ENCODE peak calls at places on chromosome 17, in nine cellular contexts. W is transverse colon, L is HCT116, U is GM23338, M is breast epithelium, H is GM12891, X is prostate gland, T is upper lobe of left lung, S is Panc1. K is an unnamed sample.

GRCh38 chr17:81403671-81404534 is 8.6 kb downstream of the BAHCC1 start:
- DNase-seq in L (no peak), U (no peak), S (no peak), X (no peak), T (peak), M (no peak), H (no peak), W (no peak), K (no peak)

GRCh38 chr17:81712468-81713003 is 452 bp downstream of the SLC25A10 start:
- DNase-seq in U (no peak), H (peak), S (no peak), L (no peak), X (peak), M (no peak), W (peak), T (no peak), K (no peak)

GRCh38 chr17:9839433-9839832 is 13.7 kb downstream of the GLP2R start:
- DNase-seq in S (no peak), W (no peak), M (no peak), U (peak), X (no peak), H (no peak), L (no peak), T (no peak), K (no peak)

GRCh38 chr17:64357191-64357981 is 33.3 kb downstream of the PECAM1 start:
- DNase-seq in S (no peak), H (no peak), X (no peak), U (peak), W (peak), M (peak), T (no peak), L (no peak), K (peak)

GRCh38 chr17:4557626-4558310 is 2.6 kb upstream of the MYBBP1A start:
- DNase-seq in S (no peak), T (no peak), L (no peak), X (no peak), W (no peak), M (no peak), H (no peak), U (no peak), K (no peak)

GRCh38 chr17:51351890-51352289 is 91.5 kb downstream of the UTP18 start:
- DNase-seq in L (no peak), M (no peak), T (no peak), U (no peak), W (no peak), X (peak), S (no peak), H (no peak), K (no peak)

GRCh38 chr17:72244942-72245341 is 124.1 kb downstream of the SOX9 start:
- DNase-seq in H (no peak), T (no peak), M (no peak), W (no peak), X (no peak), U (no peak), L (no peak), S (no peak), K (no peak)

GRCh38 chr17:27586203-27586701 is 44.7 kb upstream of the LGALS9 start:
- DNase-seq in L (no peak), T (no peak), U (no peak), M (no peak), S (no peak), W (no peak), X (no peak), H (no peak), K (no peak)

GRCh38 chr17:57911021-57911420 is 44.2 kb downstream of the CUEDC1 start:
- DNase-seq in U (no peak), T (no peak), W (no peak), H (no peak), S (no peak), M (no peak), X (no peak), L (no peak), K (no peak)

GRCh38 chr17:63659850-63660249 is 37.6 kb downstream of the MAP3K3 start:
- DNase-seq in T (no peak), U (no peak), H (no peak), L (no peak), W (no peak), M (no peak), X (peak), S (no peak), K (no peak)

GRCh38 chr17:4465786-4466185 is 32.0 kb downstream of the SPNS3 start:
- DNase-seq in U (no peak), S (no peak), T (no peak), H (no peak), M (no peak), X (no peak), L (no peak), W (no peak), K (no peak)

GRCh38 chr17:47629826-47630225 is 19.9 kb upstream of the KPNB1 start:
- DNase-seq in S (no peak), T (no peak), H (no peak), U (no peak), M (no peak), X (no peak), L (no peak), W (no peak), K (no peak)

GRCh38 chr17:79572136-79572915 is 38.5 kb downstream of the RBFOX3 start:
- DNase-seq in L (no peak), U (no peak), W (no peak), T (no peak), M (no peak), S (no peak), H (no peak), X (no peak), K (no peak)

GRCh38 chr17:3904486-3904885 is 11.6 kb upstream of the CAMKK1 start:
- DNase-seq in H (no peak), W (no peak), S (no peak), L (no peak), U (peak), T (no peak), X (no peak), M (no peak), K (no peak)

GRCh38 chr17:82697808-82698064 is 762 bp downstream of the RAB40B start:
- DNase-seq in W (no peak), X (no peak), L (no peak), U (no peak), S (no peak), H (no peak), T (no peak), M (no peak), K (no peak)

GRCh38 chr17:63700528-63701441 is 860 bp upstream of the LIMD2 start:
- DNase-seq in M (no peak), H (peak), U (peak), X (no peak), L (no peak), S (no peak), T (peak), W (peak), K (peak)

GRCh38 chr17:64622931-64623654 is 39.0 kb downstream of the SMURF2 start:
- DNase-seq in M (no peak), U (no peak), T (no peak), H (no peak), S (peak), X (no peak), W (no peak), L (peak), K (no peak)

GRCh38 chr17:80861360-80861861 is 130.2 kb upstream of the CHMP6 start:
- DNase-seq in U (no peak), M (no peak), W (peak), H (no peak), L (no peak), T (no peak), S (no peak), X (no peak), K (no peak)

GRCh38 chr17:42655528-42655927 is 3.6 kb upstream of the TUBG2 start:
- DNase-seq in L (no peak), U (no peak), X (no peak), M (no peak), W (no peak), T (no peak), S (no peak), H (no peak), K (no peak)

GRCh38 chr17:19017804-19018599 is 13.4 kb upstream of the FAM83G start:
- DNase-seq in M (no peak), W (peak), U (no peak), H (no peak), S (no peak), X (no peak), L (no peak), T (no peak), K (no peak)

GRCh38 chr17:65489413-65490170 is 71.9 kb downstream of the AXIN2 start:
- DNase-seq in M (no peak), H (no peak), L (no peak), S (no peak), W (no peak), U (no peak), T (no peak), X (no peak), K (peak)

GRCh38 chr17:12591336-12591735 is 74.4 kb upstream of the MYOCD start:
- DNase-seq in X (no peak), U (peak), S (no peak), L (no peak), W (no peak), T (no peak), M (no peak), H (no peak), K (no peak)

GRCh38 chr17:58630883-58631522 is 60.8 kb downstream of the TEX14 start:
- DNase-seq in U (peak), S (no peak), T (no peak), W (peak), L (peak), X (peak), H (no peak), M (peak), K (no peak)

GRCh38 chr17:50147841-50148225 is 2.6 kb downstream of the PPP1R9B start:
- DNase-seq in M (no peak), S (no peak), W (peak), X (no peak), T (no peak), U (no peak), L (no peak), H (no peak), K (no peak)

GRCh38 chr17:77064608-77065007 is 76.2 kb upstream of the SEC14L1 start:
- DNase-seq in U (no peak), S (no peak), X (no peak), L (no peak), T (no peak), W (no peak), M (no peak), H (no peak), K (no peak)

GRCh38 chr17:4872786-4873185 is 26.6 kb upstream of the C17orf107 start:
- DNase-seq in W (no peak), T (no peak), X (no peak), U (no peak), L (no peak), M (no peak), S (no peak), H (no peak), K (no peak)

GRCh38 chr17:5758651-5759050 is 174.3 kb upstream of the NLRP1 start:
- DNase-seq in W (no peak), T (no peak), U (peak), L (peak), M (no peak), S (no peak), X (no peak), H (no peak), K (no peak)

GRCh38 chr17:68378202-68379149 is 78.8 kb downstream of the WIPI1 start:
- DNase-seq in H (no peak), M (peak), W (peak), U (peak), L (peak), X (peak), T (peak), S (no peak), K (peak)

GRCh38 chr17:49997773-49998703 is 3.0 kb upstream of the DLX3 start:
- DNase-seq in X (peak), U (peak), T (peak), L (peak), M (peak), H (peak), S (peak), W (peak), K (peak)

GRCh38 chr17:37294888-37295287 is 80.9 kb upstream of the C17orf78 start:
- DNase-seq in U (peak), X (no peak), T (no peak), S (no peak), H (no peak), L (no peak), M (no peak), W (no peak), K (no peak)

GRCh38 chr17:9676742-9677387 is 31.5 kb downstream of the USP43 start:
- DNase-seq in U (no peak), L (peak), W (no peak), S (peak), X (no peak), M (no peak), H (no peak), T (no peak), K (no peak)

GRCh38 chr17:50882851-50883250 is 16.7 kb upstream of the TOB1 start:
- DNase-seq in H (no peak), W (no peak), S (no peak), L (peak), M (no peak), X (no peak), U (no peak), T (no peak), K (no peak)

GRCh38 chr17:66032082-66032712 is 159.7 kb downstream of the CEP112 start:
- DNase-seq in L (no peak), T (no peak), S (no peak), H (no peak), W (no peak), U (no peak), M (no peak), X (no peak), K (no peak)

GRCh38 chr17:41437769-41438168 is 3.0 kb downstream of the KRT38 start:
- DNase-seq in S (no peak), T (no peak), M (no peak), L (no peak), H (no peak), U (no peak), W (no peak), X (no peak), K (no peak)

GRCh38 chr17:59769891-59770290 is 62.4 kb downstream of the VMP1 start:
- DNase-seq in L (no peak), W (no peak), T (no peak), S (no peak), U (no peak), H (no peak), M (no peak), X (no peak), K (no peak)

GRCh38 chr17:13030459-13031305 is 12.9 kb upstream of the ELAC2 start:
- DNase-seq in X (no peak), S (no peak), U (peak), W (peak), H (peak), L (no peak), T (no peak), M (no peak), K (no peak)

GRCh38 chr17:74769266-74769855 is 6.8 kb downstream of the NAT9 start:
- DNase-seq in U (no peak), L (no peak), W (no peak), T (no peak), M (no peak), X (no peak), H (no peak), S (no peak), K (no peak)

GRCh38 chr17:74770498-74771318 is 5.4 kb downstream of the NAT9 start:
- DNase-seq in T (peak), U (peak), M (peak), X (peak), W (peak), H (peak), L (peak), S (no peak), K (no peak)

GRCh38 chr17:74768763-74769114 is 7.4 kb downstream of the NAT9 start:
- DNase-seq in T (no peak), W (no peak), H (no peak), M (no peak), U (no peak), L (no peak), X (no peak), S (no peak), K (no peak)

GRCh38 chr17:74771319-74771914 is 4.7 kb downstream of the NAT9 start:
- DNase-seq in S (no peak), X (no peak), L (no peak), T (no peak), H (no peak), M (no peak), W (no peak), U (no peak), K (no peak)

DNA sequence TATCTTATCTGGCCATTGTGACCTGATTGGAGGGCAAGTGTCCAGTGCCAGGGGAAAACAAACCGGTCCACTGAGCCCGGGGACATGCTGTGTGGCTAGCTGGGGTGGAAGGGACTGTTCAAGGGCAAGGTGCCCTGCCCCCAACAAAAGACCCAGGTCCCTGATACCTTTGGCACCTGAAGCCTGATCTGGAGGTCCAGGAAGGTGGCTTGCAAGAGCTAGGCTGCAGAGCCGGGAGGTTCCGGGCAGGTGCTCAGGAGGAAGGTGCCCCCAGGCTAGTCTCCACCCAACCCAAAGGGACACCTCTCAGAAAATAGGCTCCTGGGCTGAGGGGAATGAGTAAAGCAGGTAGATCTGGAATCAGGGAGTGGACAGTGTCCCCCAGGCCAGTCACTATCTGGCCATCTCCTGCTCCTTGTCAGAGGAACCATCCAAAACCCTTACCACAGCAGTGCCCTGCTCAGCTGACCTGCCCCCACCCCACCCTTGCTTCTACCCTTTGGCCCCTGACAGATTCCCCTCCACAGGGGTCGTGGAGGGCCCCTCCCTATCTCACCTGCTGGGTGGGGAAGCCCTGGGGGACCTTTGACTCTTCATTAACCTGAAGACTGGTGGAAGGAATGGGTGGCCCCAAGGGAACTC is 6.2 kb downstream of the NAT9 start:
- DNase-seq in W (no peak), L (no peak), U (no peak), M (no peak), T (no peak), S (no peak), X (no peak), H (no peak), K (no peak)
- TF ChIP-seq POLR2AphosphoS5 in W (no peak), L (no peak), U (no peak), M (no peak), T (no peak), S (peak), X (no peak), H (peak), K (no peak)

GRCh38 chr17:36195474-36196098 is 972 bp downstream of the CCL3L1 start:
- DNase-seq in H (no peak), L (no peak), W (no peak), U (peak), M (no peak), S (no peak), X (no peak), T (no peak), K (no peak)
- TF ChIP-seq POLR2AphosphoS5 in H (no peak), L (no peak), W (no peak), U (no peak), M (no peak), S (no peak), X (no peak), T (no peak), K (no peak)

DNA sequence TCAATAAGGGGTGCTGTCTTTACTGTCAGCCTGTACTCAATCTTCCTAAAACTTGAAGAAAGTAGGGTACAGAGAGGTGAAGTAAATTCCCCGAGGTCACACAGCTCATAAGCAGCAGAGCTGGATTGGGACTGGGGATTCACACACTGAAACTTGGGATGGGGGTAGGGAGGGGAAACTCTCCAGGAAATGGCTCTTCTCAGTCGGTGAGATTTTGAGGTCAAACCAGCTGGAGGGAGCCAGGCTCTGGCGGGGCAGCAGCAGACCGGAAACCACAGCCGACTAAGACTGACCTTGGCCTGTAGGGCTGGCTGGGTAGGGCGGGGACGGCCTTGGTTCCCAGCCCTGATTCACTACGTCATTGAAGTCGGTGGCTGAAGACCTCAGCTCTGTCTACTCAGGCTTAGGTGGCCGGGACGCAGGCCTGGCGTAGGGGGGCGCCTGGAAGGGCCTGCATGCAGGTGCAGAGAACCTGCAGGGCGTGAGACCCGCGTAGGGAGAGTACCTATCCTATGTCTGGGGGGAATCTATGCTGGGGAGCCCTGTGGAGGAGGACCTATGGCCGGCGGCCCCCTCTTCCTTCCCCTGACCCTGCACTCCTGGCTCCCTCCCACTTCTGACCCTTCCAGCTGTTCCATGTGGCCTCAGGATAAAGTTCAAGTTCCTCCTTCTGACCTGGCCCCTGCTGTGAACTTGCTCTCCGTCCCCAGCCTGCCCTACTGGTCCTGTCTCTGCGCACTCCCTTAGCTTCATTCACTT is 11.8 kb upstream of the SLC4A1 start:
- DNase-seq in U (peak), X (peak), H (no peak), W (peak), M (peak), L (no peak), T (peak), S (peak), K (peak)
- TF ChIP-seq POLR2AphosphoS5 in U (no peak), X (no peak), H (no peak), W (no peak), M (no peak), L (no peak), T (peak), S (no peak), K (no peak)

DNA sequence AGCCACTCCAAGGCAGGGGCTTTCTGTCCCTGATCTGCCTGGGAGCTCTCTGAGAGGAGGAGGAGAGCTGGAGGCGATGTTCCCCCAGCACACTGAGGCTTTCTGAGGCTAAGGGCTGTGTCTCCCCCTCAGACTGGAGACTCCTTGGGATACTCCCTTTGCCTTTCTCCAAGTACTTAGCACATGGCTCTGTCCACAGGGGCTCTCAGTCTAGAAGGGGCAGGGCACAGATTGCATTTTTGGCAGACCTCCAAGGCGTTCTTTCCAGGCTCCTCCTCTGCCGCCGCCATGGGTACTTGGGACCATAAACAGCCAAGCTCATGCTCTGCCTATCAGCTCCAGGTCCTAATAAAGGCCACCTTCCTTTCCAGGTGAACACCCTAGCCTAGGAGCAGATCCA is 1.8 kb upstream of the GIP start:
- DNase-seq in U (no peak), S (no peak), X (no peak), M (no peak), H (no peak), L (no peak), T (no peak), W (no peak), K (peak)
- TF ChIP-seq POLR2AphosphoS5 in U (no peak), S (no peak), X (no peak), M (no peak), H (no peak), L (no peak), T (no peak), W (no peak), K (no peak)

DNA sequence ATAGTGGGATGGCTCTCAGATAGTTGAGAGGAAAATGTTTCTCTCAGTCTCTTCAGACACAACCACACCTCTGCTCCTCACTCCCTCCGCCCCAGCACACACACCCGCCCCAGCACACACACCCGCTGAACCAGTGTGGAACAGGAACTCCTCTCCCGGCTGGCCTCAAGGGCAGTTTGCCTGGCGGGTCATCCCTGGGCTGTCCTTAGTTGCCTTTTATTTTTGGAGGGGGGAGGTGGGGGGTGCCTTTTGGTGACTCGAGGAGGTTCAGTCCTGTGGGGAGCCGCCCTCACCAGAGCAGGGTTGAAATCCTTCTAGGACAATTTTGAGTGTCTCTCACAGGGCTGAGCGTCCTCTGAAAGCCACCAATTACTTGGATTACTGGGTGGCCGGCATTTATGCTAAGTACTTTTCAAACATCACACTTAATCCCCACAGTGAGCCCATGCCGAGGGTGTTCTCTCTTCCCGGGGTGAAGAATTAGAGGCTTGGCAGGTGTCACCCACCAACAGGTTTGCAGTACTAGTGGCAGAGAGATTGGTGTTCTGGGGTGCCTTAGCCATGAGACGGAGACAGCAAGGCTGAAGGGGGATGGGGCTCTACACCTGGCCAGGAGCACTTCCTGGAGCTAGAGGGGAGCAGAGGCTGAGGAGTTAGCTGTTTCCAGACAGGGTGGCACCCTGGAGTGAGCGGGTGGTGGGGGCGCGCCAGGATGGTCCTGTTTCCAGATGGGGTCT is 2.8 kb downstream of the RASD1 start:
- DNase-seq in H (no peak), L (no peak), M (no peak), S (no peak), U (peak), T (no peak), X (peak), W (peak), K (peak)
- TF ChIP-seq POLR2AphosphoS5 in H (peak), L (no peak), M (no peak), S (no peak), U (no peak), T (no peak), X (no peak), W (no peak), K (no peak)